ENCODE peak calls at places on chromosomes 2 and 18, in six cellular contexts. D, Z, A, P, J and Q are unnamed samples.

GRCh38 chr18:75211721-75212625 is 1.4 kb downstream of the TSHZ1 start:
- DNase-seq in D (peak; percentile 25), Z (no peak), A (peak; percentile 50), P (no peak), J (peak; percentile 54), Q (no peak)

GRCh38 chr18:11591957-11592356 is 17.4 kb upstream of the SLC35G4 start:
- DNase-seq in D (peak; percentile 23), Z (no peak), A (no peak), P (no peak), J (no peak), Q (no peak)

GRCh38 chr2:227460079-227460485 is 11.9 kb upstream of the AGFG1 start:
- DNase-seq in D (peak; percentile 64), Z (no peak), A (no peak), P (no peak), J (peak; percentile 97), Q (no peak)

GRCh38 chr2:231671617-231672350 is 36.5 kb upstream of the PTMA start:
- DNase-seq in D (no peak), Z (no peak), A (no peak), P (no peak), J (no peak), Q (no peak)

GRCh38 chr2:231099918-231100317 is 24.9 kb downstream of the HTR2B start:
- DNase-seq in D (no peak), Z (no peak), A (no peak), P (no peak), J (no peak), Q (no peak)

GRCh38 chr2:1492696-1493095 is 79.4 kb downstream of the TPO start:
- DNase-seq in D (no peak), Z (peak; percentile 27), A (no peak), P (no peak), J (no peak), Q (no peak)

GRCh38 chr2:241183221-241183620 is 5.3 kb upstream of the ANO7 start:
- DNase-seq in D (no peak), Z (no peak), A (no peak), P (no peak), J (no peak), Q (no peak)

GRCh38 chr2:39705638-39706037 is 39.9 kb downstream of the TMEM178A start:
- DNase-seq in D (no peak), Z (no peak), A (no peak), P (no peak), J (no peak), Q (no peak)

GRCh38 chr2:100321181-100321880 is 970 bp downstream of the LONRF2 start:
- DNase-seq in D (peak; percentile 55), Z (no peak), A (peak; percentile 25), P (no peak), J (peak; percentile 68), Q (no peak)

GRCh38 chr2:20421988-20422678 is 24.7 kb upstream of the RHOB start:
- DNase-seq in D (peak; percentile 95), Z (peak; percentile 84), A (peak; percentile 97), P (peak; percentile 41), J (peak; percentile 87), Q (peak; percentile 83)

GRCh38 chr2:133054297-133054696 is 384.3 kb upstream of the LYPD1 start:
- DNase-seq in D (no peak), Z (no peak), A (no peak), P (no peak), J (peak; percentile 87), Q (no peak)

GRCh38 chr2:126910637-126911036 is 11.9 kb downstream of the TEX51 start:
- DNase-seq in D (no peak), Z (no peak), A (no peak), P (no peak), J (no peak), Q (no peak)

GRCh38 chr2:204842731-204843490 is 297.6 kb downstream of the PARD3B start:
- DNase-seq in D (peak; percentile 84), Z (peak; percentile 53), A (no peak), P (peak; percentile 89), J (peak; percentile 94), Q (peak; percentile 87)

GRCh38 chr2:27920148-27920885 is 29.8 kb downstream of the BABAM2 start:
- DNase-seq in D (peak; percentile 76), Z (no peak), A (no peak), P (no peak), J (peak; percentile 68), Q (no peak)

GRCh38 chr2:150097891-150098595 is 389.4 kb downstream of the RND3 start:
- DNase-seq in D (peak; percentile 29), Z (no peak), A (no peak), P (no peak), J (peak; percentile 75), Q (no peak)

GRCh38 chr2:84084856-84085255 is 374.2 kb downstream of the SUCLG1 start:
- DNase-seq in D (no peak), Z (no peak), A (no peak), P (no peak), J (no peak), Q (no peak)

GRCh38 chr18:53380063-53380639 is 844.3 kb downstream of the MBD2 start:
- DNase-seq in D (peak; percentile 50), Z (no peak), A (no peak), P (no peak), J (peak; percentile 21), Q (no peak)

GRCh38 chr2:133801956-133802355 is 233.7 kb upstream of the NCKAP5 start:
- DNase-seq in D (no peak), Z (no peak), A (no peak), P (no peak), J (no peak), Q (no peak)

GRCh38 chr2:195535911-195536522 is 121.0 kb upstream of the SLC39A10 start:
- DNase-seq in D (no peak), Z (no peak), A (no peak), P (no peak), J (no peak), Q (no peak)

GRCh38 chr18:32258148-32258547 is 68.3 kb downstream of the MEP1B start:
- DNase-seq in D (no peak), Z (no peak), A (no peak), P (no peak), J (no peak), Q (no peak)

GRCh38 chr18:32258558-32259204 is 68.8 kb downstream of the MEP1B start:
- DNase-seq in D (no peak), Z (no peak), A (no peak), P (no peak), J (no peak), Q (no peak)

GRCh38 chr18:32259553-32259952 is 69.7 kb downstream of the MEP1B start:
- DNase-seq in D (no peak), Z (no peak), A (no peak), P (no peak), J (no peak), Q (no peak)

GRCh38 chr18:32262092-32262491 is 72.3 kb downstream of the MEP1B start:
- DNase-seq in D (no peak), Z (no peak), A (no peak), P (no peak), J (no peak), Q (no peak)

GRCh38 chr18:32261003-32261402 is 71.2 kb downstream of the MEP1B start:
- DNase-seq in D (no peak), Z (no peak), A (no peak), P (no peak), J (no peak), Q (no peak)
- TF ChIP-seq CTCF in D (no peak), Z (no peak), A (no peak), P (peak; percentile 13), J (no peak), Q (no peak)

DNA sequence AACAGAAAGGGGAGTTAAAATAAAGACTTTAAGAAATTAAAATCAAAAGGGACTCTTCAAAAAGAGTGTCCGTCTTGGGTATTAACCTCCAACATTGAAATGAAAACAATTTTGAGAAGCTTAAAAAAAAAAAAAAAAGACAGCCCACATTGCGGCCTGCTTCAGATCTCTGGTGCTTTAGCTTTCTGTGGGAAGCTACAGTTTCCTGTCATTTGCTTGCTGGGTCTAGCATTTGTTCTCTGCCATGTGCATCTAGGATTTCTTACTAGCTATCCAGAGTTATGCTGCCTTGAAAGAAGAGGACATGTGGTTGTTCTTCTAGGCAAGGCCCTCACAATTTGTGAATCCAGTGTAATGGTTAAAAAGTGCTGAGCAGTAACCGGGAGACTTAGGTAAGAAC is 375.3 kb downstream of the SLC4A3 start:
- DNase-seq in D (no peak), Z (no peak), A (no peak), P (no peak), J (no peak), Q (no peak)
- TF ChIP-seq CTCF in D (no peak), Z (no peak), A (no peak), P (no peak), J (no peak), Q (no peak)

GRCh38 chr18:42545825-42546224 is 569.7 kb downstream of the RIT2 start:
- DNase-seq in D (peak; percentile 52), Z (no peak), A (no peak), P (no peak), J (peak; percentile 88), Q (no peak)

GRCh38 chr18:42548493-42548892 is 567.0 kb downstream of the RIT2 start:
- DNase-seq in D (no peak), Z (no peak), A (no peak), P (no peak), J (peak; percentile 60), Q (no peak)

DNA sequence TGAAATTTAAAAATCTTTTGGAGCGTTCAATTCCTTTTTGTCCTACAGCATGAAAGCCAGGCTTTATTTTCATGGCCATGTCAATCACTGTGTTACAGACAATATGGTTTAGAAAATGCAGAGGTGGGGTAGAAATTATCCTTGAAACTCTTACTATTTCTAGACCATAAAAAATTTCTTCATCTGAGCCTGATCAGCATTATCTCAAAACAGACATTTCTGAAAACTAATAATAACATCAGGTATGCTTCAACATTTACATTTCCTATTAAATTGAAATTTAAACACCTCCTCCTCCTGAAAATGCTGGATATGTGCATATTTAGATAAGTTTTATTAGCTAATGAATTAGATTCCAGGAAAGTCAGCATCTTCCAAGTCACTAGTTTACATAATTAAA is 570.6 kb downstream of the RIT2 start:
- DNase-seq in D (no peak), Z (no peak), A (no peak), P (no peak), J (no peak), Q (no peak)
- TF ChIP-seq CTCF in D (no peak), Z (no peak), A (no peak), P (no peak), J (no peak), Q (no peak)

GRCh38 chr18:48702346-48703032 is 163.7 kb downstream of the CTIF start:
- DNase-seq in D (no peak), Z (no peak), A (no peak), P (no peak), J (peak; percentile 24), Q (no peak)

GRCh38 chr18:48700222-48700845 is 161.5 kb downstream of the CTIF start:
- DNase-seq in D (no peak), Z (no peak), A (no peak), P (no peak), J (no peak), Q (no peak)

GRCh38 chr18:48697441-48697840 is 158.6 kb downstream of the CTIF start:
- DNase-seq in D (no peak), Z (no peak), A (no peak), P (no peak), J (no peak), Q (no peak)

GRCh38 chr18:48698707-48699106 is 159.9 kb downstream of the CTIF start:
- DNase-seq in D (no peak), Z (no peak), A (no peak), P (no peak), J (no peak), Q (no peak)

DNA sequence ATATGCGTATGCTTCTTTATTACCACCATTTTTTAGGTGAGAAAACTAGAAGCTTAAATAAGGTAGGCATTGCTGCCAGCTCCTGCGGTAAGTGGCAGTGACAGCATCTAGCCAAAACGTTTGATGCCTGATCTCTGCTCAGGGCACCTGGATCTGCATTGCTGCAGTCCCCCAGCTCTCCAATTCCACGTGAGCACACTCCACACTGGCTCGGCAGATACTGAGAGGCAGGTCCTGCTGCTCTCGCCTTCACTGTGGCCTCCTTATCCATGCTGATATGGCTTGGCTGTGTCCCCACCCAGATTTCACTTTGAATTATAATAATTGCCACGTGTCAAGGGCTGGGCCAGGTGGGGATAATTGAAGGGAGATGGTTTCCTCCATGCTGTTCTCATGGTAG is 160.9 kb downstream of the CTIF start:
- DNase-seq in D (no peak), Z (no peak), A (no peak), P (no peak), J (no peak), Q (no peak)
- TF ChIP-seq CTCF in D (no peak), Z (no peak), A (no peak), P (no peak), J (no peak), Q (no peak)